ENCODE peak calls at places on chromosomes 1 and 21, in nine cellular contexts. J is coronary artery, E is osteocyte, W is dorsolateral prefrontal cortex, O is mesothelial cell of epicardium, F is neural progenitor cell, N is colonic mucosa, T is lower lobe of right lung, K is hepatocyte. L is an unnamed sample.

GRCh38 chr1:234932106-234932505 is 196.5 kb downstream of the TOMM20 start:
- DNase-seq in K (no peak), F (no peak), N (peak), T (no peak), J (no peak), O (no peak), E (no peak), W (no peak), L (no peak)

GRCh38 chr1:110630770-110631663 is 24.9 kb upstream of the KCNA2 start:
- DNase-seq in K (peak), N (peak), T (peak), E (peak), J (peak), F (peak), W (peak), O (peak), L (peak)

GRCh38 chr21:41357546-41357945 is 4.3 kb upstream of the MX2 start:
- DNase-seq in J (no peak), N (no peak), W (no peak), K (no peak), E (peak), O (peak), F (no peak), T (no peak), L (no peak)

GRCh38 chr1:23210351-23210785 is 6.9 kb downstream of the HTR1D start:
- DNase-seq in J (no peak), O (no peak), N (no peak), W (no peak), K (no peak), E (no peak), T (no peak), F (peak), L (no peak)

GRCh38 chr1:29083318-29084195 is 40.1 kb downstream of the TMEM200B start:
- DNase-seq in J (no peak), N (no peak), E (no peak), T (no peak), W (no peak), F (no peak), O (no peak), K (no peak), L (no peak)

GRCh38 chr1:155256101-155256852 is 994 bp upstream of the ENTREP3 start:
- DNase-seq in N (no peak), T (no peak), K (no peak), E (no peak), O (no peak), J (no peak), F (no peak), W (no peak), L (no peak)

GRCh38 chr1:157154940-157155514 is 16.8 kb upstream of the ETV3 start:
- DNase-seq in F (no peak), K (peak), J (no peak), W (no peak), T (peak), E (no peak), O (no peak), N (peak), L (no peak)

GRCh38 chr1:108523829-108524228 is 36.1 kb upstream of the EEIG2 start:
- DNase-seq in O (no peak), F (no peak), E (no peak), T (no peak), N (no peak), W (no peak), K (no peak), J (no peak), L (no peak)

GRCh38 chr1:180616441-180616840 is 15.4 kb upstream of the XPR1 start:
- DNase-seq in W (no peak), K (no peak), J (no peak), O (no peak), N (no peak), F (no peak), T (no peak), E (no peak), L (no peak)

GRCh38 chr1:85303440-85304162 is 27.2 kb upstream of the BCL10 start:
- DNase-seq in N (no peak), O (no peak), F (no peak), T (no peak), W (no peak), K (no peak), E (no peak), J (no peak), L (no peak)

GRCh38 chr1:175734642-175735041 is 8.8 kb downstream of the TNR start:
- DNase-seq in T (no peak), W (no peak), E (no peak), O (no peak), N (no peak), F (no peak), J (no peak), K (no peak), L (no peak)

GRCh38 chr1:244080343-244080929 is 29.4 kb downstream of the ZBTB18 start:
- DNase-seq in F (no peak), T (no peak), W (no peak), J (no peak), E (peak), O (no peak), N (no peak), K (no peak), L (no peak)

GRCh38 chr1:212514056-212514614 is 81.4 kb downstream of the NENF start:
- DNase-seq in W (peak), T (peak), N (peak), O (no peak), F (no peak), J (no peak), K (no peak), E (no peak), L (no peak)

GRCh38 chr21:36297938-36298572 is 21.9 kb upstream of the MORC3 start:
- DNase-seq in T (peak), O (no peak), W (no peak), N (peak), K (peak), E (no peak), J (no peak), F (no peak), L (no peak)

GRCh38 chr1:109984190-109984455 is 442 bp upstream of the AHCYL1 start:
- DNase-seq in N (no peak), E (no peak), F (no peak), J (no peak), W (no peak), O (no peak), K (peak), T (no peak), L (no peak)

GRCh38 chr21:33128538-33128937 is 58.6 kb downstream of the OLIG1 start:
- DNase-seq in F (no peak), K (no peak), J (no peak), N (no peak), O (no peak), W (no peak), T (no peak), E (no peak), L (no peak)

GRCh38 chr1:12426030-12426429 is 192.0 kb downstream of the DHRS3 start:
- DNase-seq in N (no peak), O (no peak), E (no peak), T (no peak), W (no peak), J (no peak), K (no peak), F (no peak), L (no peak)

GRCh38 chr1:15584489-15585363 is at the start of gene AGMAT:
- DNase-seq in F (peak), T (peak), W (no peak), J (no peak), E (no peak), K (peak), O (peak), N (peak), L (peak)

GRCh38 chr21:38631171-38631570 is 132.9 kb upstream of the ERG start:
- DNase-seq in W (peak), E (no peak), N (no peak), T (no peak), F (no peak), O (no peak), K (no peak), J (no peak), L (no peak)

GRCh38 chr1:154962238-154962678 is 676 bp upstream of the PYGO2 start:
- DNase-seq in W (no peak), F (peak), N (peak), E (no peak), J (no peak), T (peak), K (no peak), O (no peak), L (no peak)

GRCh38 chr1:164557270-164557669 is 1.7 kb upstream of the PBX1 start:
- DNase-seq in W (no peak), O (no peak), F (no peak), N (no peak), T (no peak), K (no peak), J (no peak), E (no peak), L (no peak)

GRCh38 chr1:30761312-30762151 is 4.0 kb upstream of the LAPTM5 start:
- DNase-seq in W (no peak), E (no peak), K (no peak), N (no peak), T (no peak), O (no peak), F (no peak), J (no peak), L (no peak)

GRCh38 chr1:209356909-209357498 is 226.5 kb upstream of the CAMK1G start:
- DNase-seq in T (no peak), E (no peak), N (no peak), J (no peak), K (no peak), W (no peak), O (no peak), F (no peak), L (no peak)

GRCh38 chr1:219650880-219651279 is 38.0 kb upstream of the ZC3H11B start:
- DNase-seq in E (no peak), N (no peak), T (no peak), K (no peak), J (no peak), F (no peak), O (no peak), W (no peak), L (no peak)

GRCh38 chr1:185058103-185058502 is 12.7 kb downstream of the RNF2 start:
- DNase-seq in K (no peak), E (no peak), W (no peak), J (no peak), N (no peak), O (no peak), T (no peak), F (no peak), L (no peak)

GRCh38 chr1:10400013-10400412 is 1.1 kb downstream of the PGD start:
- DNase-seq in O (no peak), K (no peak), E (no peak), J (no peak), N (no peak), F (no peak), T (no peak), W (no peak), L (no peak)

GRCh38 chr1:10398278-10398733 is 558 bp upstream of the PGD start:
- DNase-seq in T (no peak), O (no peak), F (no peak), E (no peak), W (no peak), N (no peak), K (no peak), J (no peak), L (no peak)

GRCh38 chr1:10399487-10399917 is 638 bp downstream of the PGD start:
- DNase-seq in F (no peak), N (no peak), O (no peak), K (peak), T (peak), E (no peak), W (peak), J (no peak), L (peak)

GRCh38 chr1:10396870-10397269 is 2.0 kb upstream of the PGD start:
- DNase-seq in N (no peak), J (no peak), W (no peak), F (no peak), O (no peak), E (no peak), T (no peak), K (no peak), L (no peak)

DNA sequence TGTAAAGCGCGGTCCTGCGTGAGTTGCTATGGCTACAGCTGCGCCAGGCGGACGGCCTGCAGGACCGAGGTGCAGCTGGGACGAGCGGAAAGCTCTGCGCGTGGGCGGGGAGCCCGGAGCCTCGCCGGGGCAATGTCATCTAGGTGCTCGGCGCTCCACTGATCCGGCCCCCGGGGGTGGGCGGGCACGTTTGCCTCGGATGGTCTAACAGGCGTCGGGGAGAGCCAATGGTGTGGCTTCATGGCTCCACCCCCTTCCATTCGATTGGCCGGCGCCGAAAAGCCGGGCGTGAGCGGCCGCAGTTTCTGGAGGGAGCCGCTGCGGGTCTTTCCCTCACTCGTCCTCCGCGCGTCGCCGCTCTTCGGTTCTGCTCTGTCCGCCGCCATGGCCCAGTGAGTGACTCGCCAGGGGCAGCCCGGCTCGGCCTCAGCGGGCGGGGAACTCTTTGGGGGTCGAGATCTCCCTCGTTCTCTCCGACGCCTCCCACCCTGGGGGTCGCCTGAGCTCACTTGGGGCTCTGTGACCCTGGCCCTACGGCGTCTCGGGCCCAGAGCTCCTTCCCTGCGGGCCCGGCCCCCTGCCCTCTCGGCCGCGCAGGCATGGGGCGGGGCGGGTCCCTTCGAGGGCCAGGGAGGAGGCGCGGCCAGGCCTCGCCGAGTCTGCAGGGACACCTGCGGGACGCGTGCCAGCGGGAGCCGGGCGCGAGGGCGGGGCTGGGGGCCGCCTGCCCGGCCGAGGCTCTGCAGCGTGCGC is at the start of gene PGD:
- DNase-seq in N (peak), E (peak), O (peak), J (peak), F (peak), W (peak), K (peak), T (peak), L (peak)
- TF ChIP-seq CTCF in N (no peak), E (no peak), O (no peak), J (no peak), F (no peak), W (peak), K (no peak), T (peak), L (no peak)

DNA sequence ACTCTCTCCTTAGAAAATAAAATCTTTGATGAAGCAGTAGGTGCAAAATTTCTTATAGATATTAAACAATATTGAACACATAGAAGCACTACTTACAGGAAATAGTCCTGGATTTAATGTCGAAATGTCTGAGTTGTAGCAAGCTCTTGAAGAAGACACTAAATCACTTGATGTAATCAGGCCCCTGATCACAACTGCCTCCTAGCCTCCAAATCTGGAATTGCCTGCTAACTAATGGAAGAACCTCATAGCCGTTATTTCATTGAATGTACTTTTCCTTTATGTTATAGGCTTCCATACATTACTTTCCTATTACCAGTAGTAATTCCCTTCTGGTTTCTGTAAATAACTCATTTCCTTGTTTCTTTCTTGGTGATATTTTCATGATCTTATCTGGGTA is 675.7 kb upstream of the CHRM3 start:
- DNase-seq in E (no peak), N (no peak), J (no peak), W (no peak), T (no peak), K (no peak), F (peak), O (no peak), L (no peak)
- TF ChIP-seq CTCF in E (no peak), N (no peak), J (no peak), W (no peak), T (no peak), K (peak), F (peak), O (no peak), L (no peak)

GRCh38 chr1:4172659-4173599 is 272.9 kb upstream of the C1orf174 start:
- DNase-seq in T (no peak), E (peak), K (no peak), N (no peak), J (peak), W (peak), F (peak), O (no peak), L (peak)
- TF ChIP-seq CTCF in T (no peak), E (no peak), K (no peak), N (no peak), J (no peak), W (no peak), F (no peak), O (no peak), L (no peak)

GRCh38 chr1:205375816-205376545 is 19.3 kb upstream of the KLHDC8A start:
- DNase-seq in N (peak), O (no peak), E (no peak), W (peak), J (no peak), T (no peak), F (peak), K (peak), L (no peak)
- TF ChIP-seq CTCF in N (no peak), O (no peak), E (no peak), W (peak), J (no peak), T (no peak), F (peak), K (no peak), L (no peak)

GRCh38 chr1:10992864-10993263 is 19.6 kb upstream of the TARDBP start:
- DNase-seq in E (no peak), W (no peak), K (no peak), T (no peak), J (no peak), O (no peak), F (no peak), N (no peak), L (no peak)
- TF ChIP-seq CTCF in E (no peak), W (no peak), K (no peak), T (no peak), J (no peak), O (no peak), F (no peak), N (no peak), L (no peak)

GRCh38 chr1:1604374-1605033 is 4.6 kb upstream of the FNDC10 start:
- DNase-seq in K (no peak), N (no peak), F (no peak), W (no peak), E (peak), O (no peak), J (no peak), T (no peak), L (no peak)
- TF ChIP-seq CTCF in K (no peak), N (no peak), F (no peak), W (no peak), E (no peak), O (no peak), J (no peak), T (no peak), L (no peak)

GRCh38 chr1:199405634-199406196 is 621.8 kb upstream of the NR5A2 start:
- DNase-seq in E (no peak), K (no peak), T (no peak), J (no peak), N (no peak), F (no peak), O (no peak), W (no peak), L (no peak)
- TF ChIP-seq CTCF in E (no peak), K (no peak), T (no peak), J (no peak), N (no peak), F (no peak), O (no peak), W (no peak), L (no peak)

GRCh38 chr1:9922342-9922741 is 12.3 kb upstream of the CTNNBIP1 start:
- DNase-seq in E (no peak), F (peak), N (no peak), J (no peak), K (no peak), T (no peak), W (no peak), O (no peak), L (no peak)

GRCh38 chr1:9914603-9914937 is 4.5 kb upstream of the CTNNBIP1 start:
- DNase-seq in J (no peak), N (no peak), O (no peak), F (no peak), E (no peak), K (no peak), W (no peak), T (no peak), L (no peak)

GRCh38 chr1:9912264-9912936 is 2.3 kb upstream of the CTNNBIP1 start:
- DNase-seq in E (no peak), T (no peak), N (peak), K (no peak), F (no peak), O (no peak), W (no peak), J (no peak), L (no peak)

GRCh38 chr1:9920606-9921005 is 10.5 kb upstream of the CTNNBIP1 start:
- DNase-seq in F (no peak), W (no peak), J (no peak), N (no peak), O (no peak), T (no peak), E (no peak), K (no peak), L (no peak)

DNA sequence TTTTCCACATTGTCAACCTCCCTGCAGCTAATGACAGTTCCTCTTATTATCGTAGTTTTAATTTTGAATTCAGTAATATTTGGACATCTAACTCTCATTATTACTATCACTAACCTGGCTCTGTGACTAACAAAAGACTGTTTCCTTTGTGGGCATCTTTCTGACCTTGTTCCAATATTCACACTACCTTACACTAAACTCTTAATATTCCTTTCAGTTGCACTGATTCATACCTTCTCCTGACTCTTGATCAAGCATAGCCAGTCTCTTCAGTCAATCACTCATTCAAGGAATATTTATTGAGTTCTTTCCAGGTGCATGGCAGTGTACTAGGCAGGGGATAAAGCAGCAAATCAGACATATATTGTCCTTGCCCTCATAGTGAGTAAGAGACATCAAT is 7.8 kb upstream of the CTNNBIP1 start:
- DNase-seq in J (no peak), W (no peak), T (no peak), F (no peak), K (no peak), E (no peak), N (no peak), O (no peak), L (no peak)
- TF ChIP-seq CTCF in J (no peak), W (no peak), T (no peak), F (no peak), K (no peak), E (no peak), N (no peak), O (no peak), L (no peak)

GRCh38 chr1:245322673-245323072 is 167.9 kb downstream of the KIF26B start:
- DNase-seq in O (no peak), E (no peak), W (no peak), N (no peak), K (no peak), F (no peak), T (no peak), J (no peak), L (no peak)
- TF ChIP-seq CTCF in O (no peak), E (peak), W (no peak), N (no peak), K (peak), F (no peak), T (no peak), J (no peak), L (no peak)

GRCh38 chr1:195045072-195045471 is 1563.2 kb downstream of the KCNT2 start:
- DNase-seq in E (no peak), T (no peak), F (no peak), J (no peak), N (no peak), O (no peak), K (no peak), W (no peak), L (no peak)
- TF ChIP-seq CTCF in E (no peak), T (no peak), F (no peak), J (no peak), N (no peak), O (no peak), K (no peak), W (no peak), L (no peak)

L was measured in neural crest cell.